ENCODE peak calls at places on chromosomes 11 and 22, in five cellular contexts. A is fibroblast of lung, Y is choroid plexus epithelial cell, P is neural crest cell, E is stomach. H is an unnamed sample.

GRCh38 chr11:116044946-116045345 is 540.7 kb upstream of the CADM1 start:
- DNase-seq in A (no peak), Y (no peak), P (no peak), E (no peak), H (no peak)

GRCh38 chr11:115916596-115916995 is 412.4 kb upstream of the CADM1 start:
- DNase-seq in A (no peak), Y (no peak), P (no peak), E (no peak), H (no peak)

GRCh38 chr11:111635706-111636045 is 33.4 kb downstream of the SIK2 start:
- DNase-seq in A (peak; percentile 79), Y (peak; percentile 90), P (no peak), E (no peak), H (peak; percentile 24)

GRCh38 chr11:8093931-8094575 is 13.0 kb downstream of the TUB start:
- DNase-seq in A (no peak), Y (no peak), P (no peak), E (peak; percentile 15), H (no peak)

GRCh38 chr22:35150163-35151107 is 84.5 kb downstream of the ISX start:
- DNase-seq in A (peak; percentile 10), Y (peak; percentile 50), P (peak; percentile 87), E (peak; percentile 50), H (peak; percentile 15)

GRCh38 chr22:39666926-39667325 is 96.4 kb downstream of the CACNA1I start:
- DNase-seq in A (no peak), Y (no peak), P (no peak), E (no peak), H (no peak)

GRCh38 chr22:19663821-19664325 is 50.4 kb upstream of the SEPTIN5 start:
- DNase-seq in A (peak; percentile 74), Y (peak; percentile 72), P (no peak), E (no peak), H (peak; percentile 41)

GRCh38 chr11:74806267-74806666 is 57.6 kb downstream of the RNF169 start:
- DNase-seq in A (no peak), Y (no peak), P (no peak), E (no peak), H (no peak)

GRCh38 chr22:23772315-23773246 is at the start of gene MMP11:
- DNase-seq in A (peak; percentile 37), Y (no peak), P (peak; percentile 59), E (peak; percentile 67), H (peak; percentile 63)

GRCh38 chr11:8765294-8765693 is 82.7 kb downstream of the RPL27A start:
- DNase-seq in A (peak; percentile 89), Y (peak; percentile 82), P (no peak), E (no peak), H (peak; percentile 5)

GRCh38 chr11:22666700-22667439 is 459 bp downstream of the GAS2 start:
- DNase-seq in A (peak; percentile 43), Y (peak; percentile 21), P (peak; percentile 47), E (peak; percentile 67), H (no peak)

GRCh38 chr11:72771507-72771906 is 19.3 kb upstream of the ARAP1 start:
- DNase-seq in A (peak; percentile 75), Y (peak; percentile 66), P (no peak), E (no peak), H (no peak)

GRCh38 chr11:29272019-29272654 is 744.7 kb downstream of the KCNA4 start:
- DNase-seq in A (peak; percentile 54), Y (peak; percentile 82), P (no peak), E (no peak), H (no peak)

GRCh38 chr11:2529173-2529572 is 84.4 kb downstream of the KCNQ1 start:
- DNase-seq in A (no peak), Y (no peak), P (no peak), E (no peak), H (peak; percentile 2)

GRCh38 chr22:39405346-39406085 is 5.9 kb downstream of the TAB1 start:
- DNase-seq in A (peak; percentile 85), Y (peak; percentile 82), P (no peak), E (no peak), H (peak; percentile 34)

DNA sequence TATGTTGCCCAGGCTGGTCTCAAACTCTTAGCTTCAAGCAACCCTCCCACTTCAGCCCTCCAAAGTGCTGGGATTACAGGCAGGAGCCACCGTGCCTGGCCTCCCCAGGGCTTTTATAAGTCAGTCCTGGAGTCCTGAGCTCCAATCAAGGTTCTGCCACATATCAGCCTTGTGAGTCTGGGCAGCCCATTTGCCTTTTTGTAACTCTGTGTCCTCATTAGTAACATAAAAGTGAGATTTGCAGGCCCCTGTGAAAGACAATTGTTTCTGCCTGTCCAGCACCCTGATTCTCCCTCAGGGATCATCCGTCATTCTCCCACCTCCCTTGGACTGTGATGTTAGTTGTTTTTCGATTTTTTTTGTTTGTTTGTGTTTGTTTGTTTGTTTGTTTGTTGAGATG is 89.8 kb downstream of the MN1 start:
- DNase-seq in A (no peak), Y (no peak), P (no peak), E (no peak), H (no peak)
- TF ChIP-seq CTCF in A (no peak), Y (no peak), P (no peak), E (no peak), H (no peak)

GRCh38 chr11:61587951-61588695 is 7.2 kb upstream of the SYT7 start:
- DNase-seq in A (no peak), Y (no peak), P (no peak), E (peak; percentile 67), H (peak; percentile 84)
- TF ChIP-seq CTCF in A (peak; percentile 41), Y (peak; percentile 28), P (peak; percentile 44), E (no peak), H (no peak)

GRCh38 chr11:62217191-62217748 is 8.8 kb downstream of the SCGB2A1 start:
- DNase-seq in A (no peak), Y (peak; percentile 43), P (no peak), E (no peak), H (no peak)
- TF ChIP-seq CTCF in A (peak; percentile 52), Y (peak; percentile 66), P (peak; percentile 64), E (no peak), H (peak; percentile 18)

DNA sequence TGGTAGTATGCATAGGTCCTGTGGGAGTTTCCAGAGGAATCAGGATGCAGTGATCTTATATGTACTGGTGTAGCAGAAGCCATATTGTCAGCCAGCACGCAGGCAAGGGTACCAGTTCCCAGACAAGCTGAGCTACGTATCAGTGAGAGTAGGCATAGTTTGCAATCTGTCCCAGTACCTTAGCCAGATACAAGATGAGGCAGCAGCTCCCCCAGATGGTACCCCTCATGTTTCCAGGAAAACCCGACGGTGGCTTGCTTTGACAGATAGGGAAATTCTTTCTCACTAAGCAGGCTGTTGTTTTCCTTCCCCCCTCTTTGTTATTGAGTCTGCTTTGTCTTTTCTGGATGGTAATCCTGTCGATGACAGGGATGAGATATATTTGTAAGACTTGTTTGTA is 109.7 kb upstream of the RRM1 start:
- DNase-seq in A (peak; percentile 8), Y (peak; percentile 61), P (no peak), E (no peak), H (no peak)
- TF ChIP-seq CTCF in A (peak; percentile 15), Y (peak; percentile 52), P (no peak), E (no peak), H (no peak)

GRCh38 chr11:68727783-68728182 is 23.5 kb downstream of the TESMIN start:
- DNase-seq in A (no peak), Y (peak; percentile 68), P (no peak), E (no peak), H (no peak)
- TF ChIP-seq CTCF in A (peak; percentile 50), Y (peak; percentile 62), P (no peak), E (no peak), H (no peak)

H was measured in uterus.